ENCODE peak calls at places on chromosomes 7 and 10, in nine cellular contexts. M is AG08395, K is germinal center, Q is iris pigment epithelial cell, F is cardiac fibroblast, I is NCI-H1092 treated with DMSO at 0.1 percent for 48 hours, E is mesenchymal stem cell, B is HS-5, S is stomach. T is an unnamed sample.

GRCh38 chr7:37740398-37740797 is 56.8 kb downstream of the GPR141 start:
- DNase-seq in Q (no peak), B (no peak), I (no peak), E (no peak), M (no peak), S (no peak), F (no peak), K (no peak), T (no peak)

GRCh38 chr10:124592736-124593430 is 131.3 kb downstream of the LHPP start:
- DNase-seq in F (no peak), K (no peak), B (no peak), S (no peak), I (no peak), Q (no peak), E (no peak), M (no peak), T (no peak)

GRCh38 chr10:69826094-69826493 is 24.4 kb downstream of the COL13A1 start:
- DNase-seq in F (no peak), I (no peak), K (no peak), S (no peak), Q (no peak), B (no peak), M (no peak), E (no peak), T (no peak)

GRCh38 chr10:124129471-124129870 is 36.1 kb upstream of the CHST15 start:
- DNase-seq in B (no peak), K (no peak), M (no peak), Q (no peak), F (no peak), S (no peak), E (no peak), I (no peak), T (no peak)

GRCh38 chr7:39674391-39674790 is 51.0 kb downstream of the RALA start:
- DNase-seq in F (no peak), I (no peak), S (no peak), B (no peak), M (no peak), K (no peak), Q (no peak), E (no peak), T (no peak)

GRCh38 chr7:151599401-151600227 is 79.9 kb upstream of the RHEB start:
- DNase-seq in S (no peak), Q (peak), M (peak), E (peak), B (peak), K (no peak), F (peak), I (no peak), T (peak)

GRCh38 chr10:14349081-14349480 is 18.4 kb upstream of the FRMD4A start:
- DNase-seq in S (no peak), K (no peak), F (no peak), E (no peak), M (no peak), I (peak), B (no peak), Q (no peak), T (no peak)

GRCh38 chr7:157016352-157017041 is 6.0 kb upstream of the MNX1 start:
- DNase-seq in F (no peak), B (no peak), E (no peak), Q (no peak), I (no peak), K (no peak), S (no peak), M (no peak), T (no peak)

GRCh38 chr10:44576715-44577191 is 191.9 kb upstream of the CXCL12 start:
- DNase-seq in I (no peak), F (peak), S (no peak), Q (peak), B (no peak), K (no peak), M (peak), E (peak), T (no peak)

GRCh38 chr10:29253096-29254029 is 35.5 kb upstream of the LYZL1 start:
- DNase-seq in M (peak), K (no peak), Q (no peak), B (no peak), S (no peak), F (peak), E (peak), I (no peak), T (no peak)

GRCh38 chr10:110912374-110912773 is 6.6 kb downstream of the BBIP1 start:
- DNase-seq in B (no peak), K (no peak), F (peak), Q (peak), M (peak), I (no peak), S (no peak), E (peak), T (no peak)

GRCh38 chr7:137001041-137001440 is 132.6 kb downstream of the CHRM2 start:
- DNase-seq in E (peak), M (no peak), I (no peak), S (no peak), F (no peak), Q (peak), K (no peak), B (no peak), T (peak)

GRCh38 chr7:93620057-93620456 is 45.5 kb upstream of the CALCR start:
- DNase-seq in I (no peak), E (no peak), F (no peak), K (no peak), B (no peak), M (no peak), Q (no peak), S (no peak), T (no peak)

GRCh38 chr7:127504715-127505114 is 80.7 kb downstream of the GCC1 start:
- DNase-seq in K (peak), I (no peak), E (peak), B (no peak), M (peak), F (peak), Q (peak), S (no peak), T (peak)

GRCh38 chr7:141860207-141860606 is 18.9 kb upstream of the PRSS37 start:
- DNase-seq in E (no peak), I (no peak), K (no peak), S (no peak), Q (no peak), B (no peak), M (no peak), F (no peak), T (no peak)

GRCh38 chr10:70925377-70926214 is 37.2 kb upstream of the PCBD1 start:
- DNase-seq in S (peak), M (peak), Q (peak), I (no peak), F (peak), B (no peak), K (peak), E (peak), T (peak)

GRCh38 chr7:55224111-55224510 is 141.0 kb upstream of the LANCL2 start:
- DNase-seq in M (no peak), K (no peak), I (no peak), S (no peak), Q (no peak), E (no peak), F (no peak), B (no peak), T (no peak)

GRCh38 chr7:123115331-123115730 is 84.4 kb downstream of the SLC13A1 start:
- DNase-seq in S (no peak), M (no peak), Q (no peak), B (no peak), I (no peak), K (no peak), F (no peak), E (no peak), T (no peak)

GRCh38 chr7:150966002-150966401 is 12.1 kb downstream of the KCNH2 start:
- DNase-seq in B (no peak), S (no peak), K (no peak), E (peak), Q (no peak), I (no peak), F (no peak), M (no peak), T (no peak)

GRCh38 chr10:17454801-17455520 is 566 bp upstream of the ST8SIA6 start:
- DNase-seq in Q (no peak), I (no peak), S (no peak), F (no peak), B (no peak), K (no peak), M (no peak), E (no peak), T (no peak)

GRCh38 chr7:70738080-70738479 is 393.9 kb upstream of the GALNT17 start:
- DNase-seq in Q (peak), S (peak), E (no peak), B (no peak), K (no peak), I (no peak), M (peak), F (peak), T (no peak)

GRCh38 chr10:16063350-16063749 is 203.0 kb upstream of the MINDY3 start:
- DNase-seq in F (no peak), M (no peak), B (no peak), K (no peak), Q (no peak), S (no peak), I (no peak), E (no peak), T (no peak)

T was measured in NT2/D1.